ENCODE peak calls at places on chromosome 1, in four cellular contexts. One of them, this sample, is unnamed.

GRCh38 chr1:98949606-98950005 is 55.1 kb downstream of the PLPPR5 start:
- DNase-seq in left ventricle myocardium inferior: no peak
- DNase-seq in OCI-LY7: no peak
- DNase-seq in heart left ventricle: no peak
- DNase-seq in this sample: no peak

GRCh38 chr1:166947398-166948043 is 27.8 kb downstream of the ILDR2 start:
- DNase-seq in left ventricle myocardium inferior: peak; percentile 25
- DNase-seq in OCI-LY7: no peak
- DNase-seq in heart left ventricle: peak; percentile 50
- DNase-seq in this sample: peak; percentile 36

GRCh38 chr1:113072757-113073456 is at the start of gene LRIG2:
- DNase-seq in heart left ventricle: peak; percentile 98
- DNase-seq in left ventricle myocardium inferior: peak; percentile 99
- DNase-seq in OCI-LY7: peak; percentile 97
- DNase-seq in this sample: peak; percentile 97

GRCh38 chr1:153705484-153705883 is 22.4 kb upstream of the INTS3 start:
- DNase-seq in OCI-LY7: no peak
- DNase-seq in left ventricle myocardium inferior: no peak
- DNase-seq in heart left ventricle: no peak
- DNase-seq in this sample: no peak

GRCh38 chr1:26597629-26598039 is 68.1 kb downstream of the RPS6KA1 start:
- DNase-seq in left ventricle myocardium inferior: no peak
- DNase-seq in OCI-LY7: peak; percentile 77
- DNase-seq in heart left ventricle: no peak
- DNase-seq in this sample: no peak

GRCh38 chr1:27397106-27397505 is 4.7 kb downstream of the GPR3 start:
- DNase-seq in heart left ventricle: no peak
- DNase-seq in OCI-LY7: no peak
- DNase-seq in left ventricle myocardium inferior: no peak
- DNase-seq in this sample: no peak

GRCh38 chr1:2137257-2138121 is 57.1 kb downstream of the FAAP20 start:
- DNase-seq in left ventricle myocardium inferior: peak; percentile 9
- DNase-seq in OCI-LY7: no peak
- DNase-seq in heart left ventricle: no peak
- DNase-seq in this sample: no peak

GRCh38 chr1:42752284-42752683 is 12.2 kb upstream of the CLDN19 start:
- DNase-seq in OCI-LY7: no peak
- DNase-seq in heart left ventricle: no peak
- DNase-seq in left ventricle myocardium inferior: no peak
- DNase-seq in this sample: no peak

GRCh38 chr1:100053119-100053518 is 79.6 kb downstream of the SASS6 start:
- DNase-seq in OCI-LY7: no peak
- DNase-seq in heart left ventricle: no peak
- DNase-seq in left ventricle myocardium inferior: no peak
- DNase-seq in this sample: no peak

GRCh38 chr1:230518511-230518910 is 92.4 kb upstream of the PGBD5 start:
- DNase-seq in left ventricle myocardium inferior: no peak
- DNase-seq in heart left ventricle: no peak
- DNase-seq in OCI-LY7: no peak
- DNase-seq in this sample: no peak

GRCh38 chr1:94667716-94668282 is 126.2 kb upstream of the F3 start:
- DNase-seq in OCI-LY7: no peak
- DNase-seq in left ventricle myocardium inferior: no peak
- DNase-seq in heart left ventricle: no peak
- DNase-seq in this sample: no peak

GRCh38 chr1:21058035-21058793 is 118.5 kb downstream of the EIF4G3 start:
- DNase-seq in heart left ventricle: no peak
- DNase-seq in left ventricle myocardium inferior: no peak
- DNase-seq in OCI-LY7: no peak
- DNase-seq in this sample: no peak

GRCh38 chr1:53148123-53148522 is 5.7 kb upstream of the SLC1A7 start:
- DNase-seq in left ventricle myocardium inferior: no peak
- DNase-seq in heart left ventricle: no peak
- DNase-seq in OCI-LY7: no peak
- DNase-seq in this sample: no peak

GRCh38 chr1:167862432-167863076 is 51.4 kb downstream of the ADCY10 start:
- DNase-seq in left ventricle myocardium inferior: no peak
- DNase-seq in heart left ventricle: no peak
- DNase-seq in OCI-LY7: no peak
- DNase-seq in this sample: no peak

GRCh38 chr1:212607924-212608208 is 695 bp upstream of the ATF3 start:
- DNase-seq in heart left ventricle: no peak
- DNase-seq in left ventricle myocardium inferior: no peak
- DNase-seq in OCI-LY7: no peak
- DNase-seq in this sample: no peak

GRCh38 chr1:68624233-68624632 is 127.4 kb upstream of the DEPDC1 start:
- DNase-seq in left ventricle myocardium inferior: no peak
- DNase-seq in heart left ventricle: no peak
- DNase-seq in OCI-LY7: no peak
- DNase-seq in this sample: no peak

GRCh38 chr1:4515727-4516289 is 138.6 kb upstream of the AJAP1 start:
- DNase-seq in OCI-LY7: no peak
- DNase-seq in left ventricle myocardium inferior: no peak
- DNase-seq in heart left ventricle: peak; percentile 24
- DNase-seq in this sample: no peak

GRCh38 chr1:226659641-226660040 is 79.4 kb downstream of the ITPKB start:
- DNase-seq in left ventricle myocardium inferior: no peak
- DNase-seq in OCI-LY7: no peak
- DNase-seq in heart left ventricle: no peak
- DNase-seq in this sample: no peak

GRCh38 chr1:226659136-226659535 is 79.9 kb downstream of the ITPKB start:
- DNase-seq in left ventricle myocardium inferior: no peak
- DNase-seq in heart left ventricle: no peak
- DNase-seq in OCI-LY7: no peak
- DNase-seq in this sample: no peak

GRCh38 chr1:226656601-226657277 is 82.3 kb downstream of the ITPKB start:
- DNase-seq in left ventricle myocardium inferior: peak; percentile 13
- DNase-seq in heart left ventricle: no peak
- DNase-seq in OCI-LY7: peak; percentile 50
- DNase-seq in this sample: peak; percentile 91

GRCh38 chr1:226657788-226658537 is 81.1 kb downstream of the ITPKB start:
- DNase-seq in heart left ventricle: no peak
- DNase-seq in left ventricle myocardium inferior: no peak
- DNase-seq in OCI-LY7: no peak
- DNase-seq in this sample: peak; percentile 52

GRCh38 chr1:226658538-226659125 is 80.5 kb downstream of the ITPKB start:
- DNase-seq in left ventricle myocardium inferior: no peak
- DNase-seq in heart left ventricle: no peak
- DNase-seq in OCI-LY7: no peak
- DNase-seq in this sample: no peak
- H3K4me1 ChIP-seq in left ventricle myocardium inferior: no peaks in the 10 kb centered on the region
- H3K4me1 ChIP-seq in heart left ventricle: peaks cover 68% of the 10 kb centered on the region
- H3K4me1 ChIP-seq in OCI-LY7: peaks cover 7% of the 10 kb centered on the region
- H3K4me1 ChIP-seq in this sample: peaks cover 77% of the 10 kb centered on the region

GRCh38 chr1:236861560-236862230 is 66.6 kb downstream of the MTR start:
- DNase-seq in heart left ventricle: no peak
- DNase-seq in left ventricle myocardium inferior: no peak
- DNase-seq in OCI-LY7: no peak
- DNase-seq in this sample: no peak

GRCh38 chr1:236864211-236864610 is 69.1 kb downstream of the MTR start:
- DNase-seq in left ventricle myocardium inferior: no peak
- DNase-seq in heart left ventricle: no peak
- DNase-seq in OCI-LY7: no peak
- DNase-seq in this sample: no peak

GRCh38 chr1:236860674-236861073 is 65.6 kb downstream of the MTR start:
- DNase-seq in left ventricle myocardium inferior: no peak
- DNase-seq in OCI-LY7: no peak
- DNase-seq in heart left ventricle: no peak
- DNase-seq in this sample: no peak

GRCh38 chr1:236862615-236863211 is 67.6 kb downstream of the MTR start:
- DNase-seq in OCI-LY7: no peak
- DNase-seq in left ventricle myocardium inferior: no peak
- DNase-seq in heart left ventricle: peak; percentile 22
- DNase-seq in this sample: peak; percentile 92

GRCh38 chr1:236862231-236862591 is 67.1 kb downstream of the MTR start:
- DNase-seq in OCI-LY7: no peak
- DNase-seq in heart left ventricle: no peak
- DNase-seq in left ventricle myocardium inferior: no peak
- DNase-seq in this sample: no peak
- H3K4me1 ChIP-seq in OCI-LY7: no peaks in the 10 kb centered on the region
- H3K4me1 ChIP-seq in heart left ventricle: peaks cover 4% of the 10 kb centered on the region
- H3K4me1 ChIP-seq in left ventricle myocardium inferior: peaks cover 61% of the 10 kb centered on the region
- H3K4me1 ChIP-seq in this sample: peaks cover 52% of the 10 kb centered on the region

GRCh38 chr1:64490204-64490818 is 20.4 kb downstream of the CACHD1 start:
- DNase-seq in left ventricle myocardium inferior: no peak
- DNase-seq in heart left ventricle: no peak
- DNase-seq in OCI-LY7: no peak
- DNase-seq in this sample: no peak
- H3K4me1 ChIP-seq in left ventricle myocardium inferior: peaks cover 11% of the 10 kb centered on the region
- H3K4me1 ChIP-seq in heart left ventricle: no peaks in the 10 kb centered on the region
- H3K4me1 ChIP-seq in OCI-LY7: no peaks in the 10 kb centered on the region
- H3K4me1 ChIP-seq in this sample: peaks cover 4% of the 10 kb centered on the region

GRCh38 chr1:160410412-160411005 is 10.1 kb downstream of the VANGL2 start:
- DNase-seq in left ventricle myocardium inferior: no peak
- DNase-seq in OCI-LY7: no peak
- DNase-seq in heart left ventricle: no peak
- DNase-seq in this sample: no peak
- H3K4me1 ChIP-seq in left ventricle myocardium inferior: peaks cover 3% of the 10 kb centered on the region
- H3K4me1 ChIP-seq in OCI-LY7: no peaks in the 10 kb centered on the region
- H3K4me1 ChIP-seq in heart left ventricle: no peaks in the 10 kb centered on the region
- H3K4me1 ChIP-seq in this sample: no peaks in the 10 kb centered on the region

GRCh38 chr1:160642281-160642644 is 4.6 kb downstream of the SLAMF1 start:
- DNase-seq in heart left ventricle: no peak
- DNase-seq in left ventricle myocardium inferior: no peak
- DNase-seq in OCI-LY7: no peak
- DNase-seq in this sample: no peak

GRCh38 chr1:160643138-160643537 is 3.7 kb downstream of the SLAMF1 start:
- DNase-seq in OCI-LY7: no peak
- DNase-seq in heart left ventricle: no peak
- DNase-seq in left ventricle myocardium inferior: no peak
- DNase-seq in this sample: no peak

GRCh38 chr1:160640359-160641123 is 6.3 kb downstream of the SLAMF1 start:
- DNase-seq in OCI-LY7: no peak
- DNase-seq in left ventricle myocardium inferior: no peak
- DNase-seq in heart left ventricle: no peak
- DNase-seq in this sample: no peak

GRCh38 chr1:160639652-160640051 is 7.2 kb downstream of the SLAMF1 start:
- DNase-seq in OCI-LY7: no peak
- DNase-seq in left ventricle myocardium inferior: no peak
- DNase-seq in heart left ventricle: no peak
- DNase-seq in this sample: peak; percentile 39

GRCh38 chr1:160641323-160642280 is 5.2 kb downstream of the SLAMF1 start:
- DNase-seq in left ventricle myocardium inferior: no peak
- DNase-seq in OCI-LY7: no peak
- DNase-seq in heart left ventricle: no peak
- DNase-seq in this sample: no peak
- H3K4me1 ChIP-seq in left ventricle myocardium inferior: peaks cover 2% of the 10 kb centered on the region
- H3K4me1 ChIP-seq in OCI-LY7: peaks cover 44% of the 10 kb centered on the region
- H3K4me1 ChIP-seq in heart left ventricle: no peaks in the 10 kb centered on the region
- H3K4me1 ChIP-seq in this sample: peaks cover 29% of the 10 kb centered on the region

DNA sequence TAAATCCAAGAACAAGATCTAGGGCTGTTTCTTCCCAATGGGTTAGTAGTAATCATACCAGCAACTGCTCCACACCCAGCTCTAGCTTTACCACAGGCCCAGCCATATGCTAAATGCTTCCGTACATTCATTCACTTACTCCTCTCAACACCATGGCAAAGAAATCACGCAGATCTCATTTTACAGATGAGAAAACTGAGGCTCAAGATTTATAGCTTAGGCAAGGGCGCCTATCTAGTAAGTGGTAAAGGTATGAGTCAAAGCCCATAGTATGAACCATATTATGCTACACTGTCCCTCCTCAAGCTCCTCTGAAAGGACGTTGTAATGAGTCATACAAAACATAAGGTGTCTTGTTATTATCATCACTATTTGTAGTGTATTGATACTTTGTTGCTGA is 82.2 kb downstream of the NIBAN1 start:
- DNase-seq in left ventricle myocardium inferior: no peak
- DNase-seq in heart left ventricle: no peak
- DNase-seq in OCI-LY7: no peak
- DNase-seq in this sample: no peak
- H3K4me1 ChIP-seq in left ventricle myocardium inferior: peaks cover 90% of the 10 kb centered on the region
- H3K4me1 ChIP-seq in heart left ventricle: peaks cover 40% of the 10 kb centered on the region
- H3K4me1 ChIP-seq in OCI-LY7: no peaks in the 10 kb centered on the region
- H3K4me1 ChIP-seq in this sample: peaks cover 43% of the 10 kb centered on the region

DNA sequence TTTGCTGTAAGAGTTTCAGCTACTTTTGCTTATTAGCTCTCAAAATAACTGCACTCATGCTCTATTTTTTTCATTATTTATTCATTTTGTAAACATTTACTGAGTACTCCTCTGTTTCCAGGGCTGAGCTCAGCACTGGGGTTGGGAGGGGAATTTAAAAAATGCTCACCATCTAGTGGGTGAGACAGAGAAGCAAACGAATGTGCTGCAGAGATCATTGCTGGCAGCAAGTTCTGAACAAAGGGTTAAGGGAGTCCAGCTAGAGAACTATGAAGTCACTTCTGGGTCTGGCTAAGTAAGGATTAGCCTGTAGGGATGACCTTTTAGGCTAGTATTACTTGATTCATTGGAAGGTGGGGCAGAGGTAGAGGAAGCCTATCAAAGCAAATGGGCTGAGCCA is 99.1 kb upstream of the ZNF644 start:
- DNase-seq in left ventricle myocardium inferior: no peak
- DNase-seq in OCI-LY7: no peak
- DNase-seq in heart left ventricle: no peak
- DNase-seq in this sample: no peak
- H3K4me1 ChIP-seq in left ventricle myocardium inferior: no peaks in the 10 kb centered on the region
- H3K4me1 ChIP-seq in OCI-LY7: no peaks in the 10 kb centered on the region
- H3K4me1 ChIP-seq in heart left ventricle: no peaks in the 10 kb centered on the region
- H3K4me1 ChIP-seq in this sample: no peaks in the 10 kb centered on the region

DNA sequence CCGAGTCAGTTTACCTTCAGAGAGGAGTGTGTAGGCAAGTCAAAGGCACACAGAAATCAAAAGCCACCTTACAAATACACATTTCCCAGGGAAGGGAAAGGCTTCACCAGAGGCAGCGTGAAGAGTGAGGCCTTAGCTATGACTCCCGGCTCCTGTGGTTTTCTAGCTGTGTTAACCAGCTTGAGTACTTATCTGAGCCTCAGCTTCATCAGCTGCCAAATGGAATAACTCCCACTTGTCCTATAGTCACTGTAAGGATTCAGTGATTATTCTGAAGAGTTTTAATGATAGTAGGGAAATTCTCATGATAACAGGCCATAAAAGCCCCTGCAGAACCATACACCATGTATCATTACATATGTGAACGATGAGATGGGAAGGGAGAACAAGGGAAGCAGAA is 63.5 kb downstream of the SLC66A1 start:
- DNase-seq in OCI-LY7: no peak
- DNase-seq in left ventricle myocardium inferior: no peak
- DNase-seq in heart left ventricle: no peak
- DNase-seq in this sample: no peak
- H3K4me1 ChIP-seq in OCI-LY7: no peaks in the 10 kb centered on the region
- H3K4me1 ChIP-seq in left ventricle myocardium inferior: peaks cover 59% of the 10 kb centered on the region
- H3K4me1 ChIP-seq in heart left ventricle: no peaks in the 10 kb centered on the region
- H3K4me1 ChIP-seq in this sample: no peaks in the 10 kb centered on the region

GRCh38 chr1:16014509-16015482 is 3.0 kb downstream of the HSPB7 start:
- DNase-seq in left ventricle myocardium inferior: peak; percentile 63
- DNase-seq in OCI-LY7: no peak
- DNase-seq in heart left ventricle: peak; percentile 80
- DNase-seq in this sample: no peak
- H3K4me1 ChIP-seq in left ventricle myocardium inferior: peaks cover 71% of the 10 kb centered on the region
- H3K4me1 ChIP-seq in OCI-LY7: peaks cover 21% of the 10 kb centered on the region
- H3K4me1 ChIP-seq in heart left ventricle: no peaks in the 10 kb centered on the region
- H3K4me1 ChIP-seq in this sample: peaks cover 54% of the 10 kb centered on the region